ENCODE peak calls at places on chromosomes 2 and 18, in five cellular contexts. C is transverse colon, Z is Caco-2, G is right cardiac atrium, F is fibroblast of the aortic adventitia. P is an unnamed sample.
A peak's percentile ranks its signal among the peaks of the same experiment; 100 is the strongest.

GRCh38 chr2:119531292-119531691 is 7.0 kb upstream of the SCTR start:
- DNase-seq in C (no peak), Z (peak; percentile 29), F (no peak), G (no peak), P (no peak)

GRCh38 chr2:141497262-141497661 is 633.6 kb downstream of the LRP1B start:
- DNase-seq in Z (no peak), C (no peak), G (no peak), F (no peak), P (no peak)

GRCh38 chr18:7567487-7568425 is 640 bp downstream of the PTPRM start:
- DNase-seq in C (peak; percentile 27), F (peak; percentile 64), G (peak; percentile 67), Z (peak; percentile 61), P (no peak)

GRCh38 chr18:13603304-13604019 is 122.9 kb downstream of the FAM210A start:
- DNase-seq in C (no peak), F (no peak), Z (no peak), G (no peak), P (no peak)

GRCh38 chr2:192026064-192026715 is 168.5 kb downstream of the TMEFF2 start:
- DNase-seq in C (no peak), F (no peak), Z (no peak), G (no peak), P (no peak)

GRCh38 chr2:11027195-11027594 is 115.5 kb downstream of the KCNF1 start:
- DNase-seq in C (no peak), Z (no peak), F (no peak), G (no peak), P (no peak)

GRCh38 chr2:40668435-40668834 is 216.5 kb upstream of the SLC8A1 start:
- DNase-seq in Z (no peak), C (no peak), G (no peak), F (peak; percentile 55), P (no peak)

GRCh38 chr18:24054130-24054529 is 39.6 kb downstream of the TTC39C start:
- DNase-seq in Z (no peak), C (no peak), G (no peak), F (no peak), P (no peak)

GRCh38 chr18:78457011-78457410 is 522.6 kb upstream of the SALL3 start:
- DNase-seq in G (no peak), C (no peak), Z (no peak), F (no peak), P (no peak)

GRCh38 chr2:67399144-67399543 is 2.0 kb downstream of the ETAA1 start:
- DNase-seq in Z (no peak), C (no peak), F (no peak), G (no peak), P (no peak)
- H3K4me3 ChIP-seq in Z (peak overlapping the region; percentile 92), C (no peak overlapping the region), F (no peak overlapping the region), G (no peak overlapping the region), P (peak overlapping the region; percentile 28)

GRCh38 chr18:66603941-66604627 is at the start of gene CDH19:
- DNase-seq in Z (no peak), C (no peak), F (no peak), G (peak; percentile 22), P (no peak)

GRCh38 chr18:66607632-66608031 is 3.7 kb upstream of the CDH19 start:
- DNase-seq in F (no peak), G (no peak), C (no peak), Z (no peak), P (no peak)

GRCh38 chr18:66599190-66599589 is 4.7 kb downstream of the CDH19 start:
- DNase-seq in Z (no peak), C (no peak), G (no peak), F (no peak), P (no peak)

DNA sequence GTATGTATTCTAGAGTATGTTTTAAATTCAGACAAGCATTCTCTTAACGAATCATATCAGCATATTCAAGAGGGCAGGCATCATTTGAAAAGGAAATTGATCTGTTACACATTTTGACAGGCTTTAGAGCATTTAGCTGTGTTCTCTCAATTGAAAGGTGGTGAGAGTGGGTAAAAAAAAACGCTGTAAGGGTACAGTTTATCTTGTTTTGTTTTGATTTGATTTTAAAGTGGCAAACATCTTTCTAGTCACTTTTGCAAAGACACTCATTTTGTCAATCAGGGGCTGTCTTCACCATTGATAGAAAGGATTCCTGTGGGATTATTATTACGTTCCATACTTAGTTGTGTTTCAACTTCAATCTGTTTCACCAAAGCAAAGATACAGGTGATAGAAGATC is 2.2 kb downstream of the CDH19 start:
- DNase-seq in Z (no peak), C (no peak), G (no peak), F (no peak), P (no peak)
- H3K4me3 ChIP-seq in Z (no peak overlapping the region), C (no peak overlapping the region), G (peak overlapping the region; percentile 71), F (no peak overlapping the region), P (no peak overlapping the region)

GRCh38 chr2:64646007-64646880 is 7.5 kb downstream of the SERTAD2 start:
- DNase-seq in G (peak; percentile 82), F (peak; percentile 84), C (peak; percentile 92), Z (peak; percentile 89), P (peak; percentile 82)
- H3K4me3 ChIP-seq in G (no peak overlapping the region), F (no peak overlapping the region), C (peak overlapping the region; percentile 50), Z (no peak overlapping the region), P (peak overlapping the region; percentile 22)

GRCh38 chr2:240255811-240256703 is 115.6 kb upstream of the OTOS start:
- DNase-seq in Z (peak; percentile 88), F (no peak), C (no peak), G (no peak), P (no peak)
- H3K4me3 ChIP-seq in Z (peak overlapping the region; percentile 41), F (no peak overlapping the region), C (no peak overlapping the region), G (no peak overlapping the region), P (no peak overlapping the region)

DNA sequence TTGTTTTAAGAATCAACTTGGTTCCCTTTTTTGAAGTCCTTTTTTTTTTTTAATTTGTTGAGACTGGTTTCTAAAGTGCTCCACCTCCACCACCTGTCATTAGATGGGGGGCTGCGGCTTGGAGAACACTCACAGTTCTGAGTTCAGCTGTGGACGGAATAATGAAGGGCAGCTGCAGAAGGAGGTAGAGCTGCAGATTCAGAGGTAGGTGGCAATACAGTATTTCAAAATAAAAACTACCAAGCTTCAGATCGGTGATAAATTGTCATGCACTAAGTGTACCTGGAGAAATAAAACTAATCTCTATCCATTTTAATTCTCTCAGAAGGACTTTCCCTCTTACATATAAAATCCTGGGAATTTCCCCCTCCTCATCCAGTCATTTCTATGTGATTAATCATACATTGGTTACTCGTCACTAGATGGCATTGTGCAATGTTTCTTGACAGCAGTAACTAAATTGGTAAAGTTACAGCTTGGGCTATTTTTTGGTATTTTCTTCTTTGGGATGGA is 81.1 kb upstream of the SLC39A10 start:
- DNase-seq in Z (no peak), C (peak; percentile 33), G (no peak), F (peak; percentile 96), P (no peak)
- H3K4me3 ChIP-seq in Z (no peak overlapping the region), C (no peak overlapping the region), G (no peak overlapping the region), F (no peak overlapping the region), P (peak overlapping the region; percentile 45)

GRCh38 chr18:490024-490366 is 10.5 kb downstream of the COLEC12 start:
- DNase-seq in G (no peak), C (no peak), Z (no peak), F (no peak), P (no peak)

GRCh38 chr18:490624-491023 is 9.9 kb downstream of the COLEC12 start:
- DNase-seq in G (no peak), C (no peak), Z (no peak), F (peak; percentile 77), P (no peak)

GRCh38 chr18:486929-487328 is 13.6 kb downstream of the COLEC12 start:
- DNase-seq in C (no peak), G (no peak), Z (no peak), F (no peak), P (no peak)

GRCh38 chr18:487371-487770 is 13.1 kb downstream of the COLEC12 start:
- DNase-seq in G (no peak), F (no peak), C (no peak), Z (no peak), P (no peak)

GRCh38 chr18:489244-490023 is 11.1 kb downstream of the COLEC12 start:
- DNase-seq in C (no peak), G (no peak), F (peak; percentile 72), Z (no peak), P (no peak)
- H3K4me3 ChIP-seq in C (no peak overlapping the region), G (no peak overlapping the region), F (no peak overlapping the region), Z (no peak overlapping the region), P (no peak overlapping the region)

GRCh38 chr18:11710578-11710977 is 21.5 kb downstream of the GNAL start:
- DNase-seq in C (no peak), F (no peak), Z (no peak), G (no peak), P (no peak)

GRCh38 chr18:11719621-11720020 is 30.6 kb downstream of the GNAL start:
- DNase-seq in G (no peak), C (no peak), Z (no peak), F (no peak), P (no peak)

GRCh38 chr18:11719050-11719449 is 30.0 kb downstream of the GNAL start:
- DNase-seq in G (no peak), Z (no peak), C (no peak), F (no peak), P (no peak)

GRCh38 chr18:11713756-11714155 is 24.7 kb downstream of the GNAL start:
- DNase-seq in F (no peak), Z (no peak), C (no peak), G (no peak), P (no peak)

GRCh38 chr18:11714244-11714918 is 25.3 kb downstream of the GNAL start:
- DNase-seq in C (no peak), F (no peak), Z (no peak), G (no peak), P (no peak)
- H3K4me3 ChIP-seq in C (no peak overlapping the region), F (no peak overlapping the region), Z (no peak overlapping the region), G (no peak overlapping the region), P (no peak overlapping the region)

P was measured in CD4-positive, CD25-positive, alpha-beta regulatory T cell.